ENCODE peak calls at places on chromosome 21, in five cellular contexts. Y is upper lobe of left lung, G is GM12878, B is heart left ventricle, N is IMR-90. A is an unnamed sample. For H3K4me1, the result is how much of the 10 kb centered on the place peaks cover.

GRCh38 chr21:33362044-33362555 is 37.3 kb downstream of the IFNAR1 start:
- ATAC-seq in Y (peak), G (no peak), B (peak), N (no peak), A (no peak)

GRCh38 chr21:33259995-33260394 is 6.2 kb upstream of the IL10RB start:
- ATAC-seq in Y (no peak), G (no peak), B (no peak), N (no peak), A (no peak)

GRCh38 chr21:17794631-17795030 is 24.5 kb downstream of the C21orf91 start:
- ATAC-seq in Y (no peak), G (peak), B (no peak), N (no peak), A (no peak)

GRCh38 chr21:29523646-29524045 is 224.9 kb downstream of the BACH1 start:
- ATAC-seq in Y (peak), G (no peak), B (no peak), N (peak), A (peak)

GRCh38 chr21:26105819-26106218 is 64.8 kb downstream of the APP start:
- ATAC-seq in Y (no peak), G (no peak), B (peak), N (no peak), A (no peak)

GRCh38 chr21:31140025-31140424 is 101.7 kb upstream of the KRTAP19-8 start:
- ATAC-seq in Y (no peak), G (no peak), B (no peak), N (no peak), A (no peak)

GRCh38 chr21:34942911-34943310 is 106.2 kb downstream of the RUNX1 start:
- ATAC-seq in Y (no peak), G (no peak), B (no peak), N (no peak), A (no peak)

GRCh38 chr21:44352253-44352860 is 1.1 kb upstream of the TRPM2 start:
- ATAC-seq in Y (no peak), G (no peak), B (no peak), N (no peak), A (no peak)

GRCh38 chr21:36784942-36785341 is 86.0 kb downstream of the SIM2 start:
- ATAC-seq in Y (no peak), G (no peak), B (peak), N (no peak), A (no peak)

GRCh38 chr21:35303085-35303484 is 254.0 kb upstream of the RUNX1 start:
- ATAC-seq in Y (no peak), G (no peak), B (no peak), N (peak), A (no peak)

GRCh38 chr21:39400173-39400572 is 45.4 kb downstream of the LCA5L start:
- ATAC-seq in Y (no peak), G (no peak), B (no peak), N (no peak), A (no peak)
- TF ChIP-seq POLR2A in Y (no peak), G (no peak), B (no peak), N (no peak), A (no peak)

GRCh38 chr21:39098696-39099111 is 84.5 kb downstream of the PSMG1 start:
- ATAC-seq in Y (no peak), G (no peak), B (no peak), N (no peak), A (no peak)
- H3K4me1 ChIP-seq in Y (under half), G (under half), B (under half), N (under half), A (under half)

GRCh38 chr21:42674351-42674940 is 21.0 kb downstream of the PDE9A start:
- ATAC-seq in Y (peak), G (no peak), B (peak), N (peak), A (peak)
- H3K4me3 ChIP-seq in Y (no peak), G (no peak), B (peak), N (no peak), A (peak)

GRCh38 chr21:14263879-14264278 is 47.9 kb downstream of the RBM11 start:
- ATAC-seq in Y (no peak), G (no peak), B (no peak), N (no peak), A (no peak)
- TF ChIP-seq POLR2A in Y (no peak), G (no peak), B (no peak), N (no peak), A (no peak)

GRCh38 chr21:46226920-46227599 is 1.5 kb downstream of the LSS start:
- ATAC-seq in Y (no peak), G (peak), B (no peak), N (no peak), A (no peak)

GRCh38 chr21:46227811-46228344 is 696 bp downstream of the LSS start:
- ATAC-seq in Y (no peak), G (peak), B (no peak), N (no peak), A (no peak)

GRCh38 chr21:46229133-46229922 is 754 bp upstream of the LSS start:
- ATAC-seq in Y (peak), G (peak), B (peak), N (peak), A (peak)

GRCh38 chr21:46229923-46230260 is 1.3 kb upstream of the LSS start:
- ATAC-seq in Y (no peak), G (no peak), B (no peak), N (no peak), A (no peak)

DNA sequence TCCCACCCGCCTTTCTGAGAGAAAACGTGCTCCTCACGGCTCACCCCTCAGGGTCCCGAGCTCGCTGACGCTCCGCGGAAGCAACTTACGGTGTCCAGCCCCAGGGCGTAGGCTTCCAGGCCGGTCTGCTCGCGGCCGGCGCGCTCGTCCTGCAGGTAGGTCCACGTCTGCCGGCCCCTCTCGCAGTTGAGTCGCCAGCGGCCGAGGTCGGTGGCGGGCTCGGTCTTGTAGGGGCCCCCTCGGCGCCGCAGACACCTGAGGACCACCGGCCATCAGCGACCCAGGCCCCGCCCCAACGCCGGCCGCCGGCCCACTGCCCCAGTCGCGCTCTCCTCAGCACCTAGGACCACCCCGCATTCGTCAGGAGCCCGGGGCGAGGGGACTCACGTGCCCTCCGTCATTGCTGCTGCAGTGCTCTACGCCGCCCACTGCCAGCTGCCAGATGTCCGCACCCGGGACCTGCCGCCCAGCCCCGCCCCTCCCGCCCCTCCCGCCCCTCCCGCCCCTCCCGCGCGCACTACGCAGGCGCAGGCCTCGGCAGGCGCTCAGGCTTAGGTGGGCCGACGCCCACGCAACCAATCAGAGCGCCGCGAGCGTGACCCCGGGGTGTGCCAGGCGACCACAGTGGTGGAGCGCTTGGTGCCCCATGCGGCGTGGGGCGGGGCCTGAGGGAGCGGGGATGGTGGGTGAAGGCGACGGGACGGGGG is at the start of gene LSS:
- ATAC-seq in Y (peak), G (peak), B (peak), N (peak), A (peak)
- H3K4me1 ChIP-seq in Y (under half), G (under half), B (under half), N (under half), A (under half)

GRCh38 chr21:41635874-41636273 is 127.9 kb upstream of the TMPRSS2 start:
- ATAC-seq in Y (no peak), G (no peak), B (no peak), N (no peak), A (no peak)
- H3K4me3 ChIP-seq in Y (no peak), G (no peak), B (no peak), N (no peak), A (no peak)